ENCODE peak calls at places on chromosomes 5 and 9, in six cellular contexts. R is A549; C is effector CD4-positive, alpha-beta T cell; U is COR-L47; N is amniotic stem cell; V is renal cortical epithelial cell. W is an unnamed sample.

GRCh38 chr5:159184236-159184635 is 25.1 kb downstream of the RNF145 start:
- DNase-seq in R (no peak), C (no peak), U (no peak), N (no peak), V (no peak), W (no peak)

GRCh38 chr9:98743818-98744611 is 35.3 kb upstream of the GABBR2 start:
- DNase-seq in R (no peak), C (no peak), U (no peak), N (no peak), V (no peak), W (no peak)

GRCh38 chr5:143179126-143179740 is 224.3 kb downstream of the NR3C1 start:
- DNase-seq in R (no peak), C (no peak), U (no peak), N (no peak), V (no peak), W (no peak)

GRCh38 chr9:130347931-130348330 is 82.4 kb downstream of the HMCN2 start:
- DNase-seq in R (peak), C (no peak), U (no peak), N (no peak), V (no peak), W (no peak)

GRCh38 chr9:115034801-115035200 is 83.2 kb downstream of the TNC start:
- DNase-seq in R (no peak), C (no peak), U (no peak), N (peak), V (peak), W (no peak)

GRCh38 chr9:97511762-97512429 is 10.4 kb downstream of the TMOD1 start:
- DNase-seq in R (peak), C (no peak), U (no peak), N (no peak), V (peak), W (peak)

GRCh38 chr5:73812962-73813588 is 187.1 kb downstream of the ARHGEF28 start:
- DNase-seq in R (peak), C (no peak), U (no peak), N (no peak), V (peak), W (no peak)

GRCh38 chr5:97550164-97550563 is 367.1 kb upstream of the RIOK2 start:
- DNase-seq in R (no peak), C (no peak), U (no peak), N (no peak), V (peak), W (no peak)

GRCh38 chr9:91771027-91771426 is 179.0 kb downstream of the ROR2 start:
- DNase-seq in R (peak), C (no peak), U (no peak), N (peak), V (peak), W (no peak)

GRCh38 chr5:178990491-178990890 is 4.6 kb downstream of the GRM6 start:
- DNase-seq in R (no peak), C (no peak), U (no peak), N (no peak), V (no peak), W (no peak)

W was measured in ecto neural progenitor cell.